ENCODE peak calls at places on chromosome 19, in four cellular contexts. A, M, Q and K are unnamed samples.
A peak's percentile ranks its signal among the peaks of the same experiment; 100 is the strongest.

GRCh38 chr19:29841559-29842367 is 30.0 kb downstream of the CCNE1 start:
- DNase-seq in M (no peak), Q (no peak), A (no peak), K (no peak)

GRCh38 chr19:29785955-29786589 is 25.7 kb upstream of the CCNE1 start:
- DNase-seq in A (no peak), M (no peak), Q (no peak), K (no peak)

GRCh38 chr19:11581740-11582139 is 4.3 kb upstream of the ACP5 start:
- DNase-seq in M (no peak), Q (no peak), A (no peak), K (no peak)

GRCh38 chr19:10112895-10113591 is 1.6 kb downstream of the P2RY11 start:
- DNase-seq in Q (no peak), A (no peak), M (peak; percentile 76), K (no peak)

GRCh38 chr19:39126312-39126561 is 651 bp downstream of the PAK4 start:
- DNase-seq in A (no peak), Q (no peak), M (no peak), K (no peak)

GRCh38 chr19:3575260-3575741 is 2.6 kb downstream of the HMG20B start:
- DNase-seq in Q (no peak), A (no peak), M (no peak), K (no peak)

GRCh38 chr19:40089462-40089861 is 1.3 kb downstream of the ZNF780A start:
- DNase-seq in M (no peak), A (no peak), Q (peak; percentile 40), K (no peak)

GRCh38 chr19:1809663-1810062 is 2.4 kb downstream of the ATP8B3 start:
- DNase-seq in M (no peak), Q (no peak), A (no peak), K (no peak)

GRCh38 chr19:48135411-48135810 is 24.8 kb upstream of the PLA2G4C start:
- DNase-seq in M (no peak), Q (no peak), A (no peak), K (no peak)

GRCh38 chr19:18731562-18732008 is 48.1 kb downstream of the CRTC1 start:
- DNase-seq in Q (no peak), M (no peak), A (no peak), K (no peak)

GRCh38 chr19:45400192-45400591 is 4.7 kb downstream of the PPP1R13L start:
- DNase-seq in M (no peak), A (no peak), Q (no peak), K (no peak)

GRCh38 chr19:15436012-15436825 is 13.5 kb downstream of the WIZ start:
- DNase-seq in Q (no peak), M (no peak), A (no peak), K (no peak)

GRCh38 chr19:29259153-29259552 is 46.2 kb upstream of the UQCRFS1 start:
- DNase-seq in M (no peak), Q (no peak), A (no peak), K (no peak)

GRCh38 chr19:1826557-1827521 is 14.8 kb upstream of the ATP8B3 start:
- DNase-seq in M (peak; percentile 60), A (no peak), Q (no peak), K (no peak)

GRCh38 chr19:1725100-1726064 is 27.9 kb upstream of the ONECUT3 start:
- DNase-seq in M (peak; percentile 62), A (no peak), Q (peak; percentile 46), K (no peak)

GRCh38 chr19:3494051-3494450 is 6.4 kb downstream of the DOHH start:
- DNase-seq in A (no peak), M (no peak), Q (no peak), K (no peak)

DNA sequence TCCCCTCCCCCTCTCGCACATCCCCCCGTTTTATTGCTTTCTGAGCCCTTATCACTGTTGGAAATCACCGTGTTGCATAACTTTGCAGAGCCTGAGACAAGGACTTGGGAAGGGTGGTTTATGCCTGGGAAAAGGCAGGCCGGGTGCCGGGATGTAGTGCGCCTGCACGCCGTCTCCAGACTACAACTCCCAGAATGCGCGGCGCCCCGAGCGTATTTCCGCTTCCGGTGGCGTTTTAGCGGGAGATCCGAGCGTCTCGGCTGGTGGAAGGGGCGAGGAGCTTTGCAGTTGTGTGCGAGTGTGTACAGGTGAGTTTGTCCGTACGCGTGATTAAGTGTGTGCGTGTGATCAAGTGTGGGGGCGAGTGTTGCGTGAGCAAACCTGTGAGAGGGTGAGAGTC is 75.4 kb downstream of the PEG3 start:
- DNase-seq in Q (peak; percentile 76), M (peak; percentile 50), A (no peak), K (no peak)
- H3K27ac ChIP-seq in Q (no peak overlapping the region), M (no peak overlapping the region), A (no peak overlapping the region), K (no peak overlapping the region)

GRCh38 chr19:50537769-50538230 is 24.1 kb upstream of the ASPDH start:
- DNase-seq in M (peak; percentile 81), A (no peak), Q (peak; percentile 86), K (no peak)
- H3K36me3 ChIP-seq in M (no peaks in the 10 kb centered on the region), A (no peaks in the 10 kb centered on the region), Q (no peaks in the 10 kb centered on the region), K (no peaks in the 10 kb centered on the region)

DNA sequence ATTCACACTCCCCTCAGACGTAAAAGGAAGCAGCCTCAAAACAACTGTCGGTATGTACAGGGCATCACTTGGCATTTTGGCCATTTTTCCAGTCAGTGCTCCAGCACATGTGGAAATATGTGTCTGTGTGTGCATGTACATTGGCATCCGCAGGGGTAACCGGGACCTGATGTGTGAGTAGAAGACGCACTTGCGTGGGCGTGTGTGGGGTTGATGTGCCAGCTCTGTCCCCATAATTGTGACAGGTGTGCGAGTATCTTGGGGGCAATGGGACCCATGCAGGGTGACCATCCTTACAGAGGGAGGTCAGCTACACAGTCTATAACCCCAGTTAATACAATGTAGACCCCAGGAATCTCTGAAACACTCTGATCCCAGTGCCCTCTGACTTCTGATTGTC is 7.3 kb upstream of the ZNF331 start:
- DNase-seq in A (no peak), M (no peak), Q (no peak), K (no peak)
- TF ChIP-seq POLR2A in A (no peak), M (no peak), Q (no peak), K (no peak)

GRCh38 chr19:13978306-13978705 is 26.0 kb downstream of the DCAF15 start:
- DNase-seq in A (peak; percentile 71), M (peak; percentile 76), Q (peak; percentile 93), K (no peak)
- H3K27ac ChIP-seq in A (peak overlapping the region; percentile 63), M (peak overlapping the region; percentile 60), Q (peak overlapping the region; percentile 81), K (peak overlapping the region; percentile 84)